ENCODE peak calls at places on chromosomes 7 and 10, in four cellular contexts. L is GM12878, Y is IMR-90, S is endothelial cell of umbilical vein. X is an unnamed sample.

GRCh38 chr7:131249003-131249402 is 78.7 kb upstream of the MKLN1 start:
- DNase-seq in Y (peak; percentile 99), L (no peak), S (peak; percentile 36), X (no peak)

GRCh38 chr10:4848341-4849041 is 22.5 kb downstream of the AKR1E2 start:
- DNase-seq in L (no peak), Y (no peak), S (no peak), X (peak; percentile 42)

GRCh38 chr10:36606234-36606839 is 519.1 kb upstream of the ANKRD30A start:
- DNase-seq in S (peak; percentile 78), L (no peak), Y (peak; percentile 40), X (no peak)

GRCh38 chr10:103105462-103105861 is 87.6 kb downstream of the NT5C2 start:
- DNase-seq in L (no peak), S (no peak), Y (no peak), X (no peak)

GRCh38 chr10:96638696-96639095 is 51.9 kb upstream of the TM9SF3 start:
- DNase-seq in L (no peak), S (no peak), Y (no peak), X (no peak)

GRCh38 chr10:11895108-11895466 is 71.9 kb downstream of the PROSER2 start:
- DNase-seq in S (no peak), L (no peak), Y (no peak), X (no peak)

GRCh38 chr7:140552240-140552679 is 73.0 kb upstream of the MKRN1 start:
- DNase-seq in S (no peak), L (no peak), Y (no peak), X (no peak)

GRCh38 chr7:11767148-11767547 is 64.8 kb downstream of the THSD7A start:
- DNase-seq in S (no peak), Y (no peak), L (no peak), X (no peak)

GRCh38 chr10:103901299-103901698 is 16.7 kb downstream of the STN1 start:
- DNase-seq in Y (no peak), L (no peak), S (peak; percentile 31), X (no peak)

GRCh38 chr10:33428706-33429105 is 94.2 kb upstream of the NRP1 start:
- DNase-seq in L (no peak), Y (no peak), S (no peak), X (no peak)

GRCh38 chr10:102422586-102423129 is 2.0 kb downstream of the FBXL15 start:
- DNase-seq in S (peak; percentile 73), L (no peak), Y (peak; percentile 69), X (peak; percentile 66)

GRCh38 chr7:78514653-78515052 is 716.1 kb downstream of the PHTF2 start:
- DNase-seq in L (no peak), Y (no peak), S (no peak), X (no peak)

GRCh38 chr7:45223078-45223477 is 65.5 kb downstream of the RAMP3 start:
- DNase-seq in S (no peak), Y (no peak), L (no peak), X (no peak)

GRCh38 chr10:72088879-72089585 is 681 bp upstream of the SPOCK2 start:
- DNase-seq in Y (no peak), S (no peak), L (no peak), X (no peak)

GRCh38 chr10:3090914-3091313 is 23.6 kb downstream of the PFKP start:
- DNase-seq in S (peak; percentile 86), L (no peak), Y (peak; percentile 57), X (no peak)

GRCh38 chr10:116692225-116692624 is 50.1 kb downstream of the HSPA12A start:
- DNase-seq in Y (no peak), S (no peak), L (no peak), X (no peak)

GRCh38 chr7:150911590-150912267 is 59.4 kb downstream of the AOC1 start:
- DNase-seq in L (no peak), Y (no peak), S (no peak), X (no peak)

GRCh38 chr7:97015787-97016391 is 8.7 kb downstream of the DLX5 start:
- DNase-seq in L (no peak), S (no peak), Y (no peak), X (no peak)

GRCh38 chr7:137772221-137772620 is 74.6 kb downstream of the DGKI start:
- DNase-seq in S (no peak), Y (peak; percentile 33), L (no peak), X (no peak)

GRCh38 chr7:45000096-45001032 is at the start of gene CCM2:
- DNase-seq in S (peak; percentile 49), Y (peak; percentile 32), L (no peak), X (no peak)

GRCh38 chr10:91433620-91434019 is 23.5 kb downstream of the HECTD2 start:
- DNase-seq in S (no peak), Y (no peak), L (no peak), X (no peak)

GRCh38 chr10:124561206-124561605 is 99.6 kb downstream of the LHPP start:
- DNase-seq in S (no peak), Y (no peak), L (no peak), X (no peak)

GRCh38 chr10:31157125-31157983 is 125.7 kb upstream of the ZNF438 start:
- DNase-seq in S (no peak), L (no peak), Y (peak; percentile 85), X (no peak)

GRCh38 chr7:45230083-45230482 is 72.5 kb downstream of the RAMP3 start:
- DNase-seq in S (no peak), L (no peak), Y (no peak), X (no peak)

GRCh38 chr7:152521420-152522337 is 85.9 kb upstream of the KMT2C start:
- DNase-seq in Y (no peak), S (no peak), L (no peak), X (no peak)

GRCh38 chr7:79308176-79308575 is 145.3 kb downstream of the MAGI2 start:
- DNase-seq in L (no peak), S (no peak), Y (no peak), X (no peak)

GRCh38 chr7:2634265-2635145 is 2.7 kb downstream of the TTYH3 start:
- DNase-seq in Y (no peak), S (no peak), L (no peak), X (no peak)

GRCh38 chr10:77084431-77085144 is 553.0 kb downstream of the KCNMA1 start:
- DNase-seq in Y (no peak), L (no peak), S (no peak), X (no peak)

GRCh38 chr7:125255793-125256192 is 326.2 kb upstream of the POT1 start:
- DNase-seq in L (no peak), S (no peak), Y (no peak), X (no peak)

GRCh38 chr7:122887198-122887597 is 938 bp upstream of the CADPS2 start:
- DNase-seq in Y (peak; percentile 16), S (peak; percentile 83), L (no peak), X (peak; percentile 54)

GRCh38 chr10:129328531-129328930 is 138.5 kb upstream of the MGMT start:
- DNase-seq in S (peak; percentile 48), Y (peak; percentile 74), L (no peak), X (no peak)

GRCh38 chr7:138116156-138116555 is 39.9 kb downstream of the AKR1D1 start:
- DNase-seq in Y (peak; percentile 32), S (no peak), L (no peak), X (no peak)

GRCh38 chr7:117269417-117269816 is 53.4 kb downstream of the WNT2 start:
- DNase-seq in L (no peak), S (peak; percentile 76), Y (peak; percentile 98), X (no peak)

GRCh38 chr7:1418505-1419309 is 40.6 kb downstream of the MICALL2 start:
- DNase-seq in S (no peak), Y (peak; percentile 13), L (no peak), X (peak; percentile 93)

GRCh38 chr10:44911081-44911540 is at the start of gene TMEM72:
- DNase-seq in Y (no peak), S (no peak), L (no peak), X (peak; percentile 37)

GRCh38 chr7:154928136-154929005 is 74.6 kb downstream of the PAXIP1 start:
- DNase-seq in L (peak; percentile 99), Y (peak; percentile 93), S (peak; percentile 99), X (peak; percentile 91)

GRCh38 chr7:121420976-121421375 is 24.9 kb upstream of the FAM3C start:
- DNase-seq in L (no peak), S (no peak), Y (no peak), X (no peak)

GRCh38 chr10:77533156-77533886 is 104.3 kb downstream of the KCNMA1 start:
- DNase-seq in L (no peak), Y (no peak), S (no peak), X (no peak)

GRCh38 chr7:103921692-103922091 is 67.8 kb downstream of the RELN start:
- DNase-seq in S (no peak), L (no peak), Y (no peak), X (no peak)

GRCh38 chr7:30134523-30135270 is at the start of gene MTURN:
- DNase-seq in S (peak; percentile 75), L (peak; percentile 4), Y (peak; percentile 77), X (peak; percentile 99)
- TF ChIP-seq POLR2A in S (no peak), L (no peak), Y (peak; percentile 28), X (no peak)

GRCh38 chr10:28480566-28480965 is 52.4 kb upstream of the WAC start:
- DNase-seq in Y (no peak), S (no peak), L (no peak), X (no peak)
- TF ChIP-seq FOS in Y (no peak), S (no peak), L (no peak), X (no peak)

DNA sequence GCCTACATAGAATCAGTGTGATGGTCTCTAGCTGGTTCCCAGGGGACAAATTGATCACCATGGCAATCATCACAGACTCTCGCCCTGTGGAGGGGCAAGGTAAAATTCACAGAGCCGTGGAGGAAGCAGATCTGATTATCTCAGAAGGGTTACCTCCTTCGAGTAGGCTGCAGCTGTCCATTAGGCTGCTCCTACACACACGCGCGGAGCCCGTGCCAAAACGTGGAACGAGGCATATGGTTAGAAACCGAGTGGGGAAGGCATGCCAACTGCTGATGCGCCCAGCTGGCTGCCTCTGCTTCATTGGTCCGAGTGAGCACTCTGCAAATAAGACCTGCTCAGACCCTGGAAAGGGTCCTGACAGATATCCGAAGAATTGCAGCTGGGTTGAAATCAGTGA is 52.7 kb upstream of the PTER start:
- DNase-seq in L (no peak), Y (no peak), S (no peak), X (no peak)
- TF ChIP-seq POLR2A in L (no peak), Y (no peak), S (no peak), X (no peak)

DNA sequence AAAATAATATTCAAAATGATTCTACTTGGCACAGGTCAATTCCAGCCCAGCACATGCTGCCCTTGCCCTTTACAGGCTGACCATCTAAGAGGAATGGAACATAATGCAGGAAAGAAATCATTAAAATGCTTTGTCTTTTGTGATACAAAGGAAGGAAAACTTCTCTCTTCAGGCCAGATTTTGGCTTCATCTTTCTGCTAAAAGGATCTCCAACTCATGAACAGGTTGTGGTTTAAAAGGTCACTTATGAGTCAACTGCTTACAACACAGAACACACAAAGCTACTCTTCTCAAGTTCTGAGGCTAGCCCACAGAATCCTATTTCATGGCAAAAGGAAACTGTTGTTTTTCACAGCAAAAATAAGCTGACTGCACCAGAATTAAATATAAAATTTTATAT is 197.1 kb downstream of the DOCK4 start:
- DNase-seq in Y (peak; percentile 83), L (no peak), S (peak; percentile 44), X (no peak)
- TF ChIP-seq FOS in Y (no peak), L (no peak), S (peak; percentile 40), X (no peak)

DNA sequence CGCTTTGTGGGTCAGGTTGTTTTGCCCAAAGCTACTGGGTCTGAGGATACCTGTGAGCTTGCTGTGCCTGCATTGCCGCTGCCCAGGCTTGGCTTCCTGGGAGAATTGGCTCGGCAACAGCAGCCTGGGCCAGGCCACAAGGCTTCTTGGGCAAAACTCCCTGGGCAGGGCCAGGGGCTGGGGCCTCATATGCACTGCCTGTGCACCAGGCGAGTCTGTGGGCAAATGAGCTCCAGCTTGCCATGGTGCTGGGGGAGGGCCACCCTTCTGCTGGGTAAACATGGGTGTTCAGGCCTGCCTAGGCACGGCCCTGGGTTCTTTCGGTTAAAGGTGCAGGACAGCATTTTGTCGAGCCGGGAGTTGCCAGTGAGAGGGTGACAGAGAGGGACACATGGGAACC is 19.4 kb downstream of the ZMIZ1 start:
- DNase-seq in S (no peak), L (no peak), Y (no peak), X (no peak)
- TF ChIP-seq POLR2A in S (no peak), L (no peak), Y (no peak), X (no peak)

X was measured in K562.